ENCODE peak calls at places on chromosome 1, in five cellular contexts. Q is AG08396; N is NCI-H1930; W is activated naive CD8-positive, alpha-beta T cell treated with anti-CD3 and anti-CD28 coated beads for 36 hours; R is activated T-helper 9 cell treated with anti-CD3 and anti-CD28 coated beads, Interleukin-2, amount 50 U/mL, for 16 hours. L is an unnamed sample.

GRCh38 chr1:51093566-51093965 is 8.5 kb upstream of the C1orf185 start:
- DNase-seq in W (no peak), N (no peak), Q (no peak), R (no peak), L (no peak)

GRCh38 chr1:27233677-27234053 is 767 bp upstream of the WDTC1 start:
- DNase-seq in W (no peak), Q (no peak), R (no peak), N (no peak), L (peak)

GRCh38 chr1:162892916-162893714 is 32.1 kb upstream of the CCDC190 start:
- DNase-seq in R (no peak), W (no peak), N (no peak), Q (no peak), L (no peak)

GRCh38 chr1:31674626-31675025 is 29.2 kb downstream of the COL16A1 start:
- DNase-seq in R (no peak), N (no peak), Q (no peak), W (no peak), L (no peak)

GRCh38 chr1:93814795-93815737 is 63.9 kb downstream of the DNTTIP2 start:
- DNase-seq in R (no peak), Q (no peak), N (no peak), W (no peak), L (no peak)

GRCh38 chr1:13930151-13930550 is 230.2 kb downstream of the PRDM2 start:
- DNase-seq in Q (no peak), W (no peak), N (no peak), R (no peak), L (peak)

GRCh38 chr1:162319510-162320160 is 57.0 kb downstream of the SPATA46 start:
- DNase-seq in N (no peak), W (no peak), Q (peak), R (no peak), L (no peak)

GRCh38 chr1:23283660-23284602 is 60.2 kb downstream of the HNRNPR start:
- DNase-seq in N (no peak), Q (peak), W (no peak), R (no peak), L (no peak)

GRCh38 chr1:204080163-204080903 is 7.4 kb downstream of the SOX13 start:
- DNase-seq in N (no peak), R (no peak), Q (peak), W (no peak), L (no peak)

GRCh38 chr1:63668298-63668697 is 75.1 kb downstream of the PGM1 start:
- DNase-seq in W (no peak), N (no peak), R (no peak), Q (no peak), L (no peak)

GRCh38 chr1:43541721-43542401 is 11.2 kb downstream of the PTPRF start:
- DNase-seq in W (no peak), N (no peak), Q (peak), R (no peak), L (no peak)

GRCh38 chr1:208047975-208048374 is 137.1 kb upstream of the CD34 start:
- DNase-seq in R (no peak), W (no peak), N (no peak), Q (peak), L (no peak)

GRCh38 chr1:58211857-58212256 is 334.7 kb downstream of the OMA1 start:
- DNase-seq in Q (no peak), N (no peak), W (no peak), R (no peak), L (no peak)

GRCh38 chr1:165494949-165495810 is 48.6 kb upstream of the LRRC52 start:
- DNase-seq in W (no peak), N (no peak), R (no peak), Q (no peak), L (no peak)

L was measured in activated CD8-positive, alpha-beta T cell treated with anti-CD3 and anti-CD28 coated beads for 36 hours.